ENCODE peak calls at places on chromosomes 12 and 14, in seven cellular contexts. Q is NCI-H748 treated with DMSO at 0.1 percent for 48 hours; E is frontal cortex; L is amygdala; N is HT-29; W is KBM-7; F is activated naive CD4-positive, alpha-beta T cell treated with anti-CD3 and anti-CD28 coated beads, Interleukin-2, amount 10 ng/mL, durations not matched to agents 7 days and 5 days. A is an unnamed sample.

GRCh38 chr14:101084436-101084826 is 180.9 kb upstream of the RTL1 start:
- DNase-seq in Q (no peak), E (no peak), L (no peak), N (no peak), W (no peak), F (peak; percentile 10), A (no peak)

GRCh38 chr12:3420693-3421092 is 70.3 kb upstream of the PRMT8 start:
- DNase-seq in Q (no peak), E (no peak), L (no peak), N (no peak), W (no peak), F (no peak), A (no peak)

GRCh38 chr12:116058574-116058973 is 218.9 kb downstream of the MED13L start:
- DNase-seq in Q (no peak), E (no peak), L (no peak), N (no peak), W (no peak), F (no peak), A (no peak)

GRCh38 chr14:74988993-74989392 is 13.7 kb upstream of the EIF2B2 start:
- DNase-seq in Q (no peak), E (no peak), L (no peak), N (no peak), W (no peak), F (no peak), A (no peak)

GRCh38 chr12:6432991-6433390 is 11.8 kb upstream of the CD27 start:
- DNase-seq in Q (no peak), E (no peak), L (no peak), N (no peak), W (no peak), F (no peak), A (no peak)

GRCh38 chr12:21296751-21297406 is 37.8 kb downstream of the SLCO1A2 start:
- DNase-seq in Q (peak; percentile 1), E (no peak), L (no peak), N (peak; percentile 20), W (peak; percentile 44), F (no peak), A (no peak)

GRCh38 chr12:102406033-102406584 is 74.3 kb downstream of the IGF1 start:
- DNase-seq in Q (peak; percentile 93), E (peak; percentile 10), L (peak; percentile 39), N (no peak), W (no peak), F (no peak), A (no peak)

GRCh38 chr12:104478396-104479140 is 21.8 kb downstream of the CHST11 start:
- DNase-seq in Q (no peak), E (no peak), L (no peak), N (no peak), W (peak; percentile 74), F (peak; percentile 46), A (peak; percentile 63)

GRCh38 chr12:2270846-2271245 is 218.1 kb downstream of the CACNA1C start:
- DNase-seq in Q (no peak), E (no peak), L (no peak), N (no peak), W (no peak), F (no peak), A (no peak)

GRCh38 chr14:51424041-51424440 is 184.0 kb downstream of the TMX1 start:
- DNase-seq in Q (no peak), E (no peak), L (no peak), N (no peak), W (no peak), F (no peak), A (no peak)

GRCh38 chr12:98037401-98038140 is 477.8 kb upstream of the TMPO start:
- DNase-seq in Q (no peak), E (no peak), L (no peak), N (no peak), W (no peak), F (no peak), A (no peak)

GRCh38 chr12:112126916-112127315 is 1.6 kb downstream of the TRAFD1 start:
- DNase-seq in Q (no peak), E (no peak), L (no peak), N (no peak), W (no peak), F (no peak), A (peak; percentile 27)

GRCh38 chr14:93643676-93644075 is 144.6 kb downstream of the PRIMA1 start:
- DNase-seq in Q (no peak), E (no peak), L (no peak), N (no peak), W (no peak), F (no peak), A (no peak)

GRCh38 chr12:67804168-67804567 is 155.6 kb downstream of the DYRK2 start:
- DNase-seq in Q (no peak), E (no peak), L (no peak), N (no peak), W (no peak), F (peak; percentile 67), A (no peak)

GRCh38 chr14:54682578-54682977 is 115.7 kb downstream of the SAMD4A start:
- DNase-seq in Q (no peak), E (no peak), L (no peak), N (no peak), W (no peak), F (no peak), A (no peak)

GRCh38 chr14:22002860-22003284 is 329.3 kb upstream of the OR4E1 start:
- DNase-seq in Q (no peak), E (no peak), L (no peak), N (peak; percentile 29), W (peak; percentile 14), F (peak; percentile 80), A (peak; percentile 29)

GRCh38 chr12:131333136-131333535 is 377.8 kb upstream of the SFSWAP start:
- DNase-seq in Q (no peak), E (no peak), L (no peak), N (no peak), W (no peak), F (no peak), A (no peak)

GRCh38 chr14:51368721-51369163 is 128.7 kb downstream of the TMX1 start:
- DNase-seq in Q (no peak), E (no peak), L (no peak), N (no peak), W (no peak), F (no peak), A (peak; percentile 1)

GRCh38 chr14:103078860-103079587 is 5.0 kb upstream of the LBHD2 start:
- DNase-seq in Q (no peak), E (no peak), L (no peak), N (no peak), W (no peak), F (no peak), A (no peak)

GRCh38 chr14:102544034-102544744 is 34.6 kb upstream of the ANKRD9 start:
- DNase-seq in Q (no peak), E (no peak), L (no peak), N (no peak), W (no peak), F (no peak), A (no peak)

GRCh38 chr12:18382486-18382885 is 121.2 kb downstream of the PIK3C2G start:
- DNase-seq in Q (no peak), E (no peak), L (no peak), N (no peak), W (no peak), F (no peak), A (no peak)

A was measured in small intestine.